ENCODE peak calls at places on chromosome 4, in four cellular contexts. N is lower lobe of right lung; G is CD4-positive, alpha-beta memory T cell; S is psoas muscle. C is an unnamed sample.

GRCh38 chr4:151117371-151117962 is 18.0 kb downstream of the RPS3A start:
- DNase-seq in G (peak; percentile 45), N (no peak), S (no peak), C (no peak)

GRCh38 chr4:5760936-5761480 is 50.0 kb downstream of the EVC start:
- DNase-seq in S (no peak), N (no peak), G (no peak), C (no peak)

GRCh38 chr4:76690906-76691275 is 207.1 kb downstream of the SOWAHB start:
- DNase-seq in N (no peak), G (no peak), S (no peak), C (no peak)

GRCh38 chr4:159121371-159121770 is 18.5 kb downstream of the RAPGEF2 start:
- DNase-seq in G (no peak), S (no peak), N (no peak), C (no peak)

GRCh38 chr4:165156906-165157305 is 44.2 kb upstream of the TMEM192 start:
- DNase-seq in G (no peak), N (no peak), S (no peak), C (no peak)

GRCh38 chr4:48698029-48698901 is 81.8 kb downstream of the FRYL start:
- DNase-seq in S (no peak), N (no peak), G (no peak), C (no peak)

GRCh38 chr4:89836897-89837384 is at the start of gene SNCA:
- DNase-seq in S (peak; percentile 60), N (peak; percentile 55), G (peak; percentile 27), C (peak; percentile 49)

GRCh38 chr4:173415092-173415491 is 16.2 kb upstream of the SCRG1 start:
- DNase-seq in N (no peak), S (no peak), G (no peak), C (no peak)

GRCh38 chr4:90845777-90846176 is 718.6 kb downstream of the CCSER1 start:
- DNase-seq in N (no peak), S (no peak), G (no peak), C (no peak)

GRCh38 chr4:183098080-183098722 is 856 bp upstream of the WWC2 start:
- DNase-seq in S (peak; percentile 76), N (peak; percentile 78), G (peak; percentile 4), C (peak; percentile 89)

GRCh38 chr4:10134141-10134540 is 17.5 kb upstream of the WDR1 start:
- DNase-seq in N (no peak), S (no peak), G (no peak), C (no peak)

GRCh38 chr4:138301536-138301935 is 59.4 kb upstream of the SLC7A11 start:
- DNase-seq in G (no peak), S (no peak), N (no peak), C (no peak)

GRCh38 chr4:72971572-72971971 is 97.9 kb downstream of the COX18 start:
- DNase-seq in S (no peak), G (no peak), N (no peak), C (no peak)

GRCh38 chr4:2837110-2837903 is 6.3 kb upstream of the ADD1 start:
- DNase-seq in S (no peak), G (no peak), N (peak; percentile 43), C (peak; percentile 75)

DNA sequence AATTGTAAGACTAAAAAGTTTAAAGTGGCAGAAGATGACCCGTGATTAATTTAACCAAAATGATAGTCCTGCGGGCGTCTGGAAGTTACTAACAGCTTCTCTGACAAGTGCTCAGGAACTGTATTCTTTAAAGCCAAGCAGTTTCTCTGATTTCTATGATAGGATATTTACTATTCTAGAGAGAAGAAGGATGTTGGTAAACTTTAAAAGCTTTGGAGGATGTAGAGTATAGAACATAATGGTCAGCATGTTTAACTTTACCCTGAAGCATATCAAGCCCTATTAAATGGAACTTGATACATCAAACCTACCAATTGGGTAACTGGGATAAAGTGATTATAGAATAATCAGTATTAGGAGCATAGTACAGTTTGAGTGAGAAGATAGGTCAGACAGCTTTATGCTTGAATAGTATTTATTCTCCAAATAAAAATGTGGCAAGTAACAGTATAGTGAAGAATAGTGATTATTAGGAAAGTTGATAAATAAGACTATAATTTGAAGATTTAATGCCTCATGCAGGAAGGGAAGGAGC is 1.8 kb downstream of the STIM2 start:
- DNase-seq in G (no peak), N (no peak), S (no peak), C (no peak)
- H3K4me1 ChIP-seq in G (peaks cover 75% of the 10 kb centered on the region), N (peaks cover 72% of the 10 kb centered on the region), S (peaks cover 54% of the 10 kb centered on the region), C (peaks cover 5% of the 10 kb centered on the region)

GRCh38 chr4:4422856-4423485 is 36.1 kb downstream of the NSG1 start:
- DNase-seq in S (no peak), N (no peak), G (no peak), C (no peak)
- H3K27ac ChIP-seq in S (no peak overlapping the region), N (no peak overlapping the region), G (no peak overlapping the region), C (no peak overlapping the region)

GRCh38 chr4:153257151-153257620 is 52.9 kb downstream of the TRIM2 start:
- DNase-seq in N (no peak), G (no peak), S (no peak), C (no peak)
- H3K4me3 ChIP-seq in N (no peak overlapping the region), G (no peak overlapping the region), S (no peak overlapping the region), C (no peak overlapping the region)

DNA sequence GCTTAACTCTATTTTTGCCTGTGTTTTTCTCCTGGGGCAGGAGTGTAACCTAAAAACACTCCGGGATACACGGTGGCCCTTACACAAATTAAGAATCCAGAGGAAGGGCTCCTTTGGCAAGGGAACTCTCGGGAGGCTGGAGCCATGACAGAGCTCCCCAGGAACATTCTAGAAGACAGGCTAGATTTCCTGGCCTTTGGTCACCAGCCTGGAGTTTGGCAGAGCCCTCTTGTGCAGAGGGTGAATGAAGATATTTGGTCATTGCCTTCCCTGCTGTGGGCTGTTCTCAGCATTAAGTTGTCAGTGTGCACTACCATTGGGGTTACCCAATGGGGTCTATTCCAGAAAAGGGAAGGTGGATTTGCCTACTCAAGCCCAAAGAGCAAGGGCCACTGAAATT is 53.8 kb upstream of the LNX1 start:
- DNase-seq in G (no peak), S (no peak), N (no peak), C (no peak)
- H3K4me1 ChIP-seq in G (no peaks in the 10 kb centered on the region), S (no peaks in the 10 kb centered on the region), N (peaks cover 32% of the 10 kb centered on the region), C (peaks cover 4% of the 10 kb centered on the region)

GRCh38 chr4:26083987-26084386 is 170.0 kb downstream of the SMIM20 start:
- DNase-seq in N (no peak), G (no peak), S (peak; percentile 59), C (no peak)
- H3K27ac ChIP-seq in N (no peak overlapping the region), G (no peak overlapping the region), S (peak overlapping the region; percentile 65), C (no peak overlapping the region)

GRCh38 chr4:122917731-122918130 is 4.7 kb downstream of the NUDT6 start:
- DNase-seq in G (no peak), S (no peak), N (no peak), C (no peak)
- H3K4me3 ChIP-seq in G (no peak overlapping the region), S (no peak overlapping the region), N (no peak overlapping the region), C (no peak overlapping the region)

GRCh38 chr4:153246446-153247115 is 42.3 kb downstream of the TRIM2 start:
- DNase-seq in N (no peak), S (no peak), G (no peak), C (no peak)

GRCh38 chr4:153247116-153247490 is 42.9 kb downstream of the TRIM2 start:
- DNase-seq in G (no peak), S (no peak), N (no peak), C (no peak)

GRCh38 chr4:153249199-153250154 is 45.2 kb downstream of the TRIM2 start:
- DNase-seq in S (peak; percentile 85), G (peak; percentile 86), N (peak; percentile 83), C (peak; percentile 92)

GRCh38 chr4:153245775-153246174 is 41.5 kb downstream of the TRIM2 start:
- DNase-seq in G (no peak), N (no peak), S (no peak), C (no peak)

DNA sequence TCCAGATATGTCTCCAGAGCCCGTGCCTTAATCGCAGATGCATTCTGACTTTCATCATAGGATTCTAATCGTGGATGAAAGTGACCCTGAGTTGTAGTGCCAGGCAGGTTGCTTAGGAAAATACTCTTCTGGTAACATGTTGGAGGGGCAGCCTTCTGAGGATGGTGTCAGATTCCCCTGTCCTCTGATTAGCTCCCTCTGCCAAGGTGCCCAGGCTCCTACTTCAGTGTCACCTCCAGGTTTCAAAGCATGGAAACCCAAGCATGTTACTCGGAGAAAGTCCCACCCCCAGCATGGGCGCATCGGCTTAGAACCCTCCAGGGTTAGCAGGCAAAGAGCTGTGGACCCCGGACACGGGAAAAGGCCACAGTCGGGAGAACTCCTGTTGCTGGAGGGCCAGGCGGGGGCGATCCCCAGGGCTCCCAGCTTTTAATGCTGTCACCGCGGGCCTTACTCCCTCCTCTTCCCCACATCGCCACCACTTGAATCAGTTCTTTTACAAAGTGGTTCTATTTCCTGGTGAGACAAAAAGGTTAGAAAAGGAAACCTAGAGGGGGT is 44.5 kb downstream of the TRIM2 start:
- DNase-seq in N (no peak), G (no peak), S (no peak), C (peak; percentile 50)
- H3K4me1 ChIP-seq in N (peaks cover 4% of the 10 kb centered on the region), G (peaks cover 17% of the 10 kb centered on the region), S (peaks cover 11% of the 10 kb centered on the region), C (peaks cover 12% of the 10 kb centered on the region)

DNA sequence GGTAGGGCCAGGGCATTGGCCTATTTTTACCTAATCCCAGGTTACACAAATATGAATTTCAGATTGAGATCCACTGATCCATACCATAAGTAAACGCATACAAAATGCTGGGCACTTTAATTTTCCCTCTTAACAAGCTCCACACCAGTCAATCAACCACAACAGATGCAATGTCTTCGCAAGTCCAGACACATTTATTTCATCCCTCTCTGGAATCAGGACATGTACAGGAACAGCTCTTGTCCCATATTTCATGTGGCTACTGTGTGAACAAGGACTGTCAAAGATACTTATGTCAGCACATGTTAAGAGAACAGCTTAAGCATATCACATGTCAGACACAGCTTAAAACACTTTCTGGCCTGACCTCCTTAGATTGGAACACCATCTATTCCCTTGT is 145.9 kb downstream of the PPP3CA start:
- DNase-seq in N (no peak), G (no peak), S (no peak), C (no peak)
- H3K27ac ChIP-seq in N (no peak overlapping the region), G (no peak overlapping the region), S (peak overlapping the region; percentile 75), C (no peak overlapping the region)

DNA sequence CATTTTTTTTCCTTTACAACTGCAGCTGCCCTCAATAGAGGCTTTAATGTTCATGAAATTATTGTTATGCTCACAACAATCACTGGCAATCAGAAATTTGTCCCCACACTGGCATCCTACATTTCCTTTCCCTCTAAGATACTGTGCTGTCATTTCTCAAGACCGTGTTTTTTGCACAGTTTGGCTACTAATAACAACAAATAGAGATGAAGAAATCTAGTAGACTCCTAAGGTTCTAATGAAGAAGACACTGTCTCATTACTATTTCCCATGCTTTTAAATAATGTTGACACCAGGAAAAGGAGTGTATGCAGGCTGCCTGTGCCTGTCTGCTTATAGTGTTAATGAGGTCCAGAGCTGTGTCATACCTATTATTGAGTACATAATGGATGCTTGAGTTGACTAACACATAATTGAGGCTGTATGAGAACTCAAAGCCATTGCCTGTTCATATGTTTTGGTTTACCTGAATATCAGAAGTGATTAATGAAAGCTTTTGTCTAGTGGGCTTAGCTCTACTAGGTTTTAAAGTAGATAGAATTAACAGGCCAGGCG is 1.5 kb upstream of the EIF4E start:
- DNase-seq in N (no peak), S (no peak), G (no peak), C (no peak)
- H3K4me3 ChIP-seq in N (peak overlapping the region; percentile 97), S (peak overlapping the region; percentile 96), G (no peak overlapping the region), C (peak overlapping the region; percentile 79)